ENCODE peak calls at places on chromosomes 16 and 17, in eight cellular contexts. One of them, this sample, is unnamed.

GRCh38 chr16:66525396-66526180 is 24.3 kb downstream of the TK2 start:
- DNase-seq in fibroblast of the aortic adventitia: no peak
- DNase-seq in iris pigment epithelial cell: no peak
- DNase-seq in AML-193: peak
- DNase-seq in fibroblast of the conjunctiva: no peak
- DNase-seq in NCI-H2029 treated with DMSO at 0.1 percent for 48 hours: no peak
- DNase-seq in hypothalamus: no peak
- DNase-seq in memory B cell: no peak
- DNase-seq in this sample: no peak

GRCh38 chr16:66476328-66477027 is 49.4 kb downstream of the BEAN1 start:
- DNase-seq in fibroblast of the aortic adventitia: no peak
- DNase-seq in iris pigment epithelial cell: no peak
- DNase-seq in AML-193: no peak
- DNase-seq in fibroblast of the conjunctiva: no peak
- DNase-seq in NCI-H2029 treated with DMSO at 0.1 percent for 48 hours: no peak
- DNase-seq in hypothalamus: no peak
- DNase-seq in memory B cell: peak
- DNase-seq in this sample: no peak

GRCh38 chr16:70391881-70392481 is 45.3 kb downstream of the DDX19A start:
- DNase-seq in fibroblast of the aortic adventitia: peak
- DNase-seq in iris pigment epithelial cell: peak
- DNase-seq in AML-193: no peak
- DNase-seq in fibroblast of the conjunctiva: peak
- DNase-seq in NCI-H2029 treated with DMSO at 0.1 percent for 48 hours: no peak
- DNase-seq in hypothalamus: no peak
- DNase-seq in memory B cell: no peak
- DNase-seq in this sample: peak

GRCh38 chr17:64002658-64003525 is 4.7 kb downstream of the PRR29 start:
- DNase-seq in fibroblast of the aortic adventitia: no peak
- DNase-seq in iris pigment epithelial cell: no peak
- DNase-seq in AML-193: no peak
- DNase-seq in fibroblast of the conjunctiva: no peak
- DNase-seq in NCI-H2029 treated with DMSO at 0.1 percent for 48 hours: no peak
- DNase-seq in hypothalamus: no peak
- DNase-seq in memory B cell: no peak
- DNase-seq in this sample: no peak

GRCh38 chr16:64865037-64865696 is 256.7 kb downstream of the CDH11 start:
- DNase-seq in fibroblast of the aortic adventitia: peak
- DNase-seq in iris pigment epithelial cell: peak
- DNase-seq in AML-193: no peak
- DNase-seq in fibroblast of the conjunctiva: no peak
- DNase-seq in NCI-H2029 treated with DMSO at 0.1 percent for 48 hours: no peak
- DNase-seq in hypothalamus: no peak
- DNase-seq in memory B cell: no peak
- DNase-seq in this sample: no peak

GRCh38 chr16:6482861-6483530 is 849.6 kb upstream of the RBFOX1 start:
- DNase-seq in fibroblast of the aortic adventitia: no peak
- DNase-seq in iris pigment epithelial cell: no peak
- DNase-seq in AML-193: no peak
- DNase-seq in fibroblast of the conjunctiva: no peak
- DNase-seq in NCI-H2029 treated with DMSO at 0.1 percent for 48 hours: no peak
- DNase-seq in hypothalamus: peak
- DNase-seq in memory B cell: no peak
- DNase-seq in this sample: peak

GRCh38 chr16:12178251-12178990 is 201.9 kb downstream of the SNX29 start:
- DNase-seq in fibroblast of the aortic adventitia: peak
- DNase-seq in iris pigment epithelial cell: peak
- DNase-seq in AML-193: no peak
- DNase-seq in fibroblast of the conjunctiva: no peak
- DNase-seq in NCI-H2029 treated with DMSO at 0.1 percent for 48 hours: no peak
- DNase-seq in hypothalamus: no peak
- DNase-seq in memory B cell: no peak
- DNase-seq in this sample: no peak

GRCh38 chr17:61528171-61528570 is 62.8 kb downstream of the NACA2 start:
- DNase-seq in fibroblast of the aortic adventitia: no peak
- DNase-seq in iris pigment epithelial cell: no peak
- DNase-seq in AML-193: no peak
- DNase-seq in fibroblast of the conjunctiva: no peak
- DNase-seq in NCI-H2029 treated with DMSO at 0.1 percent for 48 hours: no peak
- DNase-seq in hypothalamus: no peak
- DNase-seq in memory B cell: no peak
- DNase-seq in this sample: no peak

GRCh38 chr16:79698341-79698753 is 97.8 kb upstream of the MAF start:
- DNase-seq in fibroblast of the aortic adventitia: peak
- DNase-seq in iris pigment epithelial cell: no peak
- DNase-seq in AML-193: no peak
- DNase-seq in fibroblast of the conjunctiva: peak
- DNase-seq in NCI-H2029 treated with DMSO at 0.1 percent for 48 hours: no peak
- DNase-seq in hypothalamus: no peak
- DNase-seq in memory B cell: no peak
- DNase-seq in this sample: no peak

GRCh38 chr17:76738468-76738850 is 540 bp downstream of the MFSD11 start:
- DNase-seq in fibroblast of the aortic adventitia: peak
- DNase-seq in iris pigment epithelial cell: peak
- DNase-seq in AML-193: no peak
- DNase-seq in fibroblast of the conjunctiva: no peak
- DNase-seq in NCI-H2029 treated with DMSO at 0.1 percent for 48 hours: no peak
- DNase-seq in hypothalamus: no peak
- DNase-seq in memory B cell: no peak
- DNase-seq in this sample: no peak

GRCh38 chr17:76911299-76912007 is 43.2 kb downstream of the MGAT5B start:
- DNase-seq in fibroblast of the aortic adventitia: no peak
- DNase-seq in iris pigment epithelial cell: no peak
- DNase-seq in AML-193: no peak
- DNase-seq in fibroblast of the conjunctiva: no peak
- DNase-seq in NCI-H2029 treated with DMSO at 0.1 percent for 48 hours: no peak
- DNase-seq in hypothalamus: no peak
- DNase-seq in memory B cell: no peak
- DNase-seq in this sample: no peak

GRCh38 chr17:63189930-63190329 is 223.9 kb downstream of the TANC2 start:
- DNase-seq in fibroblast of the aortic adventitia: no peak
- DNase-seq in iris pigment epithelial cell: peak
- DNase-seq in AML-193: no peak
- DNase-seq in fibroblast of the conjunctiva: no peak
- DNase-seq in NCI-H2029 treated with DMSO at 0.1 percent for 48 hours: no peak
- DNase-seq in hypothalamus: no peak
- DNase-seq in memory B cell: no peak
- DNase-seq in this sample: no peak

GRCh38 chr17:58304735-58305486 is 23.7 kb downstream of the TSPOAP1 start:
- DNase-seq in fibroblast of the aortic adventitia: no peak
- DNase-seq in iris pigment epithelial cell: no peak
- DNase-seq in AML-193: no peak
- DNase-seq in fibroblast of the conjunctiva: no peak
- DNase-seq in NCI-H2029 treated with DMSO at 0.1 percent for 48 hours: no peak
- DNase-seq in hypothalamus: no peak
- DNase-seq in memory B cell: no peak
- DNase-seq in this sample: no peak

GRCh38 chr17:19630651-19631050 is 17.9 kb upstream of the ALDH3A2 start:
- DNase-seq in fibroblast of the aortic adventitia: no peak
- DNase-seq in iris pigment epithelial cell: no peak
- DNase-seq in AML-193: no peak
- DNase-seq in fibroblast of the conjunctiva: no peak
- DNase-seq in NCI-H2029 treated with DMSO at 0.1 percent for 48 hours: no peak
- DNase-seq in hypothalamus: no peak
- DNase-seq in memory B cell: no peak
- DNase-seq in this sample: no peak

GRCh38 chr16:85511938-85512551 is 101.1 kb upstream of the GSE1 start:
- DNase-seq in fibroblast of the aortic adventitia: no peak
- DNase-seq in iris pigment epithelial cell: no peak
- DNase-seq in AML-193: no peak
- DNase-seq in fibroblast of the conjunctiva: no peak
- DNase-seq in NCI-H2029 treated with DMSO at 0.1 percent for 48 hours: no peak
- DNase-seq in hypothalamus: no peak
- DNase-seq in memory B cell: no peak
- DNase-seq in this sample: no peak

GRCh38 chr16:68074850-68075249 is 10.3 kb upstream of the NFATC3 start:
- DNase-seq in fibroblast of the aortic adventitia: no peak
- DNase-seq in iris pigment epithelial cell: no peak
- DNase-seq in AML-193: peak
- DNase-seq in fibroblast of the conjunctiva: no peak
- DNase-seq in NCI-H2029 treated with DMSO at 0.1 percent for 48 hours: no peak
- DNase-seq in hypothalamus: no peak
- DNase-seq in memory B cell: peak
- DNase-seq in this sample: no peak

GRCh38 chr16:67940436-67941089 is 3.4 kb downstream of the LCAT start:
- DNase-seq in fibroblast of the aortic adventitia: no peak
- DNase-seq in iris pigment epithelial cell: no peak
- DNase-seq in AML-193: no peak
- DNase-seq in fibroblast of the conjunctiva: no peak
- DNase-seq in NCI-H2029 treated with DMSO at 0.1 percent for 48 hours: no peak
- DNase-seq in hypothalamus: no peak
- DNase-seq in memory B cell: no peak
- DNase-seq in this sample: no peak

GRCh38 chr16:65196696-65197095 is 74.8 kb upstream of the CDH11 start:
- DNase-seq in fibroblast of the aortic adventitia: peak
- DNase-seq in iris pigment epithelial cell: no peak
- DNase-seq in AML-193: no peak
- DNase-seq in fibroblast of the conjunctiva: no peak
- DNase-seq in NCI-H2029 treated with DMSO at 0.1 percent for 48 hours: no peak
- DNase-seq in hypothalamus: no peak
- DNase-seq in memory B cell: no peak
- DNase-seq in this sample: no peak

GRCh38 chr17:56604691-56605090 is 11.2 kb downstream of the NOG start:
- DNase-seq in fibroblast of the aortic adventitia: no peak
- DNase-seq in iris pigment epithelial cell: no peak
- DNase-seq in AML-193: no peak
- DNase-seq in fibroblast of the conjunctiva: no peak
- DNase-seq in NCI-H2029 treated with DMSO at 0.1 percent for 48 hours: no peak
- DNase-seq in hypothalamus: no peak
- DNase-seq in memory B cell: no peak
- DNase-seq in this sample: no peak

GRCh38 chr16:53773150-53773846 is 69.3 kb downstream of the FTO start:
- DNase-seq in fibroblast of the aortic adventitia: peak
- DNase-seq in iris pigment epithelial cell: peak
- DNase-seq in AML-193: peak
- DNase-seq in fibroblast of the conjunctiva: peak
- DNase-seq in NCI-H2029 treated with DMSO at 0.1 percent for 48 hours: peak
- DNase-seq in hypothalamus: peak
- DNase-seq in memory B cell: no peak
- DNase-seq in this sample: peak

GRCh38 chr16:72149676-72150464 is 22.1 kb downstream of the PMFBP1 start:
- DNase-seq in fibroblast of the aortic adventitia: no peak
- DNase-seq in iris pigment epithelial cell: no peak
- DNase-seq in AML-193: peak
- DNase-seq in fibroblast of the conjunctiva: no peak
- DNase-seq in NCI-H2029 treated with DMSO at 0.1 percent for 48 hours: no peak
- DNase-seq in hypothalamus: no peak
- DNase-seq in memory B cell: no peak
- DNase-seq in this sample: no peak

GRCh38 chr17:48577946-48578615 is at the start of gene HOXB4:
- DNase-seq in fibroblast of the aortic adventitia: peak
- DNase-seq in iris pigment epithelial cell: no peak
- DNase-seq in AML-193: no peak
- DNase-seq in fibroblast of the conjunctiva: no peak
- DNase-seq in NCI-H2029 treated with DMSO at 0.1 percent for 48 hours: peak
- DNase-seq in hypothalamus: no peak
- DNase-seq in memory B cell: no peak
- DNase-seq in this sample: no peak

GRCh38 chr17:332023-332422 is 20.6 kb downstream of the RPH3AL start:
- DNase-seq in fibroblast of the aortic adventitia: no peak
- DNase-seq in iris pigment epithelial cell: no peak
- DNase-seq in AML-193: no peak
- DNase-seq in fibroblast of the conjunctiva: no peak
- DNase-seq in NCI-H2029 treated with DMSO at 0.1 percent for 48 hours: no peak
- DNase-seq in hypothalamus: no peak
- DNase-seq in memory B cell: no peak
- DNase-seq in this sample: peak

GRCh38 chr16:79717324-79717848 is 116.8 kb upstream of the MAF start:
- DNase-seq in fibroblast of the aortic adventitia: no peak
- DNase-seq in iris pigment epithelial cell: no peak
- DNase-seq in AML-193: no peak
- DNase-seq in fibroblast of the conjunctiva: no peak
- DNase-seq in NCI-H2029 treated with DMSO at 0.1 percent for 48 hours: no peak
- DNase-seq in hypothalamus: no peak
- DNase-seq in memory B cell: no peak
- DNase-seq in this sample: no peak